ENCODE peak calls at places on chromosomes 13 and 19, in six cellular contexts. F is IMR-90, W is neuronal stem cell, C is H1, B is mesenchymal stem cell, X is trophoblast cell. S is an unnamed sample.

GRCh38 chr19:40163541-40164129 is 27.6 kb upstream of the MAP3K10 start:
- DNase-seq in F (no peak), W (no peak), C (no peak), B (no peak), X (no peak), S (no peak)

GRCh38 chr19:54316746-54317107 is 3.8 kb upstream of the LILRA5 start:
- DNase-seq in F (no peak), W (no peak), C (peak; percentile 61), B (no peak), X (no peak), S (peak; percentile 84)

GRCh38 chr13:91133941-91134772 is 213.3 kb upstream of the MIR17HG start:
- DNase-seq in F (peak; percentile 54), W (peak; percentile 48), C (no peak), B (peak; percentile 68), X (peak; percentile 85), S (peak; percentile 53)

GRCh38 chr13:25037057-25037813 is 58.7 kb upstream of the PABPC3 start:
- DNase-seq in F (peak; percentile 65), W (peak; percentile 59), C (peak; percentile 64), B (peak; percentile 65), X (peak; percentile 75), S (peak; percentile 74)

GRCh38 chr19:34171539-34171876 is 796 bp upstream of the LSM14A start:
- DNase-seq in F (peak; percentile 93), W (no peak), C (no peak), B (peak; percentile 79), X (peak; percentile 59), S (no peak)

GRCh38 chr13:96824110-96824509 is 170.2 kb downstream of the OXGR1 start:
- DNase-seq in F (no peak), W (no peak), C (no peak), B (no peak), X (no peak), S (no peak)

GRCh38 chr19:592101-592500 is 2.4 kb downstream of the HCN2 start:
- DNase-seq in F (no peak), W (no peak), C (no peak), B (no peak), X (no peak), S (no peak)

GRCh38 chr19:43552616-43553015 is 19.6 kb downstream of the ZNF575 start:
- DNase-seq in F (no peak), W (no peak), C (no peak), B (no peak), X (no peak), S (no peak)

GRCh38 chr19:7870571-7871279 is 3.5 kb downstream of the PRR36 start:
- DNase-seq in F (no peak), W (peak; percentile 85), C (peak; percentile 87), B (peak; percentile 56), X (peak; percentile 69), S (peak; percentile 98)

GRCh38 chr13:59342396-59342795 is 821.3 kb downstream of the DIAPH3 start:
- DNase-seq in F (no peak), W (no peak), C (no peak), B (no peak), X (no peak), S (no peak)

GRCh38 chr19:7772752-7773291 is 9.8 kb downstream of the CLEC4M start:
- DNase-seq in F (no peak), W (no peak), C (no peak), B (peak; percentile 46), X (peak; percentile 78), S (no peak)

GRCh38 chr19:35274323-35274722 is 5.6 kb downstream of the USF2 start:
- DNase-seq in F (no peak), W (no peak), C (no peak), B (no peak), X (no peak), S (no peak)

GRCh38 chr13:101453784-101454201 is 1.3 kb downstream of the ITGBL1 start:
- DNase-seq in F (no peak), W (no peak), C (no peak), B (no peak), X (peak; percentile 17), S (peak; percentile 55)

GRCh38 chr19:49155005-49155826 is at the start of gene HRC:
- DNase-seq in F (no peak), W (no peak), C (peak; percentile 51), B (no peak), X (peak; percentile 17), S (peak; percentile 52)

GRCh38 chr13:46751811-46752635 is 44.9 kb downstream of the ESD start:
- DNase-seq in F (peak; percentile 45), W (no peak), C (no peak), B (no peak), X (peak; percentile 13), S (no peak)

GRCh38 chr13:61797397-61797796 is 381.7 kb upstream of the PCDH20 start:
- DNase-seq in F (no peak), W (no peak), C (no peak), B (no peak), X (no peak), S (no peak)

GRCh38 chr19:4547303-4548237 is 7.7 kb upstream of the LRG1 start:
- DNase-seq in F (no peak), W (no peak), C (no peak), B (no peak), X (peak; percentile 60), S (no peak)

DNA sequence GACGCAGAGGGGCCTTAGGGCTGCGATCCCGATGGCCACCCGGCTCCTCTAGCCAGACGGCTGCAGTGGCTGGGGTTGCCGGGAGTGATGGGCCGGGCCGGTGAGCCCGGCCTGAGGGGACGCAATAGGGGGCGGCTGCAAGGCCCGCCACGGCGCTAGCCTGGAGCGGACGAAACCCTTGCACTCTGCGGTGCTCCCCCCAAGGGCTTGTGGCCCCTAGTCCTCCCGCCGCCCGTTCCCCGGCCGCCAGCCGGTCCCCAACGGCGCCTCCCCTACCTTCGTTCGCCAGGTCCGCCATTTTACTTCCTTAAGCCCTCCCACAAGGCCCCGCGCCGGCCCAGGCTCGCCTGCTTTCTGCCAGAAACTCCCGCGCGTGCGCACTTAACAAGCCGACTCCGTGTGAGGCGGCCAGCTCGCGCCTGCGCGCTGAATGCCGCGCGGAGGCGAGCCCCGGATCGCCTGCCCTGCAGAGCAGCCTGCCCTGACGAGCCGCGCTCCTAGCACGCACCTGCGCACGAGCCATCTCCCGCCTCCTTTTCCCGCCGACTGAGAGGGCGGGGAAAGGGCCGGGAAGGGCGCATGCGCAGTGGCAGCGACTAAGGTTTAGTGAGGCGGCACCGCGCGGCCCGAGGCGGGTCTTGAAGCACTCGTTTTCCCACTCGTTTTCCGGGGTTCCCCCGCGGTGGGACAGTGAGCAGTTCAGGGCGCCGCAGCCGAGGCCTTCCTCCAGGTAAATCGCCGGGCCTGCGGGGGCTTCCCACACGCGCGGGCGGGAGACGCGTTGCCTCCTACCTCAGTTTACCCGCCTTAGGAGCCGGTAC is at the start of gene RANBP3:
- DNase-seq in F (peak; percentile 99), W (peak; percentile 100), C (peak; percentile 96), B (peak; percentile 98), X (peak; percentile 100), S (peak; percentile 99)
- H3K23ac ChIP-seq in F (peak within 1 kb of the TSS; percentile 85), W (peak within 1 kb of the TSS; percentile 98), C (no peak within 1 kb of the TSS), B (peak within 1 kb of the TSS; percentile 99), X (no peak within 1 kb of the TSS), S (no peak within 1 kb of the TSS)

DNA sequence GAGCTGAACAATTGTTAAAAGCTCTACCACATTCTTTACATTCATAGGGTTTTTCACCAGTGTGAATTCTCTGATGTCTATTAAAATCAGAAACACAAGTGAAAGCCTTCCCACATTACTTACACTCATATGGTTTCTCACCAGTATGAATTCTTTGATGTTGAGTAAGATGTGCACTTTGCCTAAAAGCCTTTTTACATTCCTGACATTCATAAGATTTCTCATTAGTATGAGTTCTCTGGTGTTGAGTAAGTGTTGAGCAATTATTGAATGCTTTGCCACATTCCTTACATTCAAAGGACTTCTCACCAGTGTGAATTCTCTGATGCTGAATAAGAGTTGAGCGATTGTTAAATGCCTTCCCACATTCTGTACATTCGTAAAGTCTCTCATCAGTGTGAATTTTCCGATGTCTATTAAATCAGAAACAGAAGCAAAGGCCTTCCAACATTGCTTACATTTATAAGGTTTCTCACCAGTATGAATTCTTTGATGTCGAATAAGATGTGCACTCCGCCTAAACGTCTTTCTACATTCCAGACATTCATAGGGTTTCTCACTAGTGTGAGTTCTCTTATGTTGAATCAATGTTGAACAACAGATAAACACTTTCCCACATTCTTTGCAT is 14.2 kb upstream of the ZFP30 start:
- DNase-seq in F (no peak), W (no peak), C (no peak), B (no peak), X (peak; percentile 75), S (no peak)
- H3K9me3 ChIP-seq in F (peaks cover 38% of the 10 kb centered on the region), W (peaks cover 53% of the 10 kb centered on the region), C (peaks cover 38% of the 10 kb centered on the region), B (peaks cover 79% of the 10 kb centered on the region), X (peaks cover 7% of the 10 kb centered on the region), S (peaks cover 35% of the 10 kb centered on the region)

GRCh38 chr19:44660081-44660480 is 11.2 kb upstream of the CEACAM19 start:
- DNase-seq in F (no peak), W (no peak), C (no peak), B (no peak), X (no peak), S (no peak)
- H4K91ac ChIP-seq in F (no peak overlapping the region), W (no peak overlapping the region), C (no peak overlapping the region), B (no peak overlapping the region), X (no peak overlapping the region), S (no peak overlapping the region)

DNA sequence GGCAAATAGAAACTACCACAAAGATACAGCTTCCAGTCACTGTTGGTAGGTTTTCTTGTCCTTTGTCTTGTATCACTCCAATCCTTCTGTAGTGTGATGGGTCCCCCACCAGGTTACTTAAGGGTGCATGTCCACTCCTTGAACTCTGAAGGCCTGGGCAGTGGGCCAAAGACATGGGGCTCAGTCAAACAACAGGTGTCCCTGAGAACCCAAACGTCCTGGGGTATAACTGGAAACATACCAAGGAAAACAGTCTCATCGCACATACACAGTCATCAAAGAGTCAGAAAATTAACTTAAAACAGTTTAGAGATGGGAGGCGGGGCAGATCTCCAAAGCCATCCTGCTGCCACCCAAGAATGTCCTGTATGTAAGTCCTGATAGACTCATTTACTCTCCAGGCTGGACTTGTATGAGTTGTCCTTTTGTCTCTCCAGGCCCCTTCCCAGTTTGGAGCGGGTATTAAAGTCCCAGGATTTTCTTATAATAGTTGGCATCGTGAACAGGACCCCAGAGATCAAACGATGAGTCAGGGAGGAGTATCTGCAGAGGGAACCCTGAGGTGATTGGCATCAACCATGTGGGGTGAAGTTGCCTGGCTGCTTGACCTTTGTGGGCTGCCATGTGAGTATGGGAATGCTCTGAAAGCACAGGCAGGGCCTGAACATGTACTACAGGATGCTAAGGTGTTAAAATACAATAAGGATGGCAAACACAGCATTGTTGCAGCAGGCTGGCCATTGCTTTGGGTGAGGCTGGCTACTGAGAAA is 613.2 kb upstream of the KLF12 start:
- DNase-seq in F (no peak), W (no peak), C (no peak), B (no peak), X (no peak), S (no peak)
- H3K23ac ChIP-seq in F (no peak overlapping the region), W (no peak overlapping the region), C (no peak overlapping the region), B (no peak overlapping the region), X (no peak overlapping the region), S (no peak overlapping the region)

DNA sequence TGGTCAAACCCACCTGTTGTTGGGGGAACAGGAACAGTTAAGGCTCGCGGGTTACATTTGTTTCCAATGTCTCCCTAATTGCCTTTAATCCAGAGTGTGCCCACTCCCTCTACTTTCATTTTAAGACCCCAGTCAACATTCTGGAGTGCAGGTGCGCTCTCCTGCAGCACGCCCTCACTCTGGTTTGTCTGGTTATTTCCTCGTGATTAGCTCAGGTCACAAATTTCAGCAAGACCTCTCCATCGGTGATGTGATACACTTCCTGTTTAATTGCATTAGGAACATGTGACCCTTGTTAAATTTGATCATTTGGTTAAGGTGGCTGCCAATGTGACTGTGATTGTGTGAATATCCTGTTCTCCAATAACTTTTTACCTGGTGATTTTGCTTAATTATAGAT is 53.0 kb downstream of the TEX29 start:
- DNase-seq in F (no peak), W (no peak), C (peak; percentile 7), B (no peak), X (no peak), S (no peak)
- H3K9me3 ChIP-seq in F (no peaks in the 10 kb centered on the region), W (no peaks in the 10 kb centered on the region), C (no peaks in the 10 kb centered on the region), B (no peaks in the 10 kb centered on the region), X (peaks cover 2% of the 10 kb centered on the region), S (no peaks in the 10 kb centered on the region)

S was measured in H9.